ENCODE peak calls at places on chromosomes 5 and 9, in four cellular contexts. One of them, this sample, is unnamed.

GRCh38 chr9:120524852-120525251 is 55.1 kb downstream of the CDK5RAP2 start:
- DNase-seq in SK-N-SH: no peak
- DNase-seq in suprapubic skin: no peak
- DNase-seq in GM06990: no peak
- DNase-seq in this sample: no peak

GRCh38 chr5:157366741-157367684 is 93.0 kb upstream of the NIPAL4 start:
- DNase-seq in SK-N-SH: peak; percentile 53
- DNase-seq in suprapubic skin: no peak
- DNase-seq in GM06990: no peak
- DNase-seq in this sample: peak; percentile 83

GRCh38 chr5:154444559-154445421 is 1.0 kb upstream of the SAP30L start:
- DNase-seq in SK-N-SH: peak; percentile 57
- DNase-seq in suprapubic skin: no peak
- DNase-seq in GM06990: peak; percentile 48
- DNase-seq in this sample: peak; percentile 83

GRCh38 chr9:27626629-27627564 is 53.6 kb upstream of the C9orf72 start:
- DNase-seq in SK-N-SH: no peak
- DNase-seq in suprapubic skin: no peak
- DNase-seq in GM06990: no peak
- DNase-seq in this sample: no peak

GRCh38 chr5:177367981-177368960 is 10.5 kb downstream of the RGS14 start:
- DNase-seq in SK-N-SH: no peak
- DNase-seq in suprapubic skin: no peak
- DNase-seq in GM06990: no peak
- DNase-seq in this sample: no peak

GRCh38 chr5:53779541-53779981 is 219.1 kb downstream of the NDUFS4 start:
- DNase-seq in SK-N-SH: peak; percentile 7
- DNase-seq in suprapubic skin: no peak
- DNase-seq in GM06990: no peak
- DNase-seq in this sample: no peak

GRCh38 chr5:175800656-175801081 is 70.7 kb upstream of the CPLX2 start:
- DNase-seq in SK-N-SH: peak; percentile 85
- DNase-seq in suprapubic skin: no peak
- DNase-seq in GM06990: no peak
- DNase-seq in this sample: no peak

GRCh38 chr9:123392802-123393201 is 36.8 kb downstream of the CRB2 start:
- DNase-seq in SK-N-SH: no peak
- DNase-seq in suprapubic skin: no peak
- DNase-seq in GM06990: no peak
- DNase-seq in this sample: no peak

GRCh38 chr9:128034821-128035764 is 32.0 kb downstream of the NAIF1 start:
- DNase-seq in SK-N-SH: peak; percentile 82
- DNase-seq in suprapubic skin: peak; percentile 81
- DNase-seq in GM06990: peak; percentile 67
- DNase-seq in this sample: no peak

GRCh38 chr5:173423452-173424117 is 95.4 kb upstream of the STC2 start:
- DNase-seq in SK-N-SH: no peak
- DNase-seq in suprapubic skin: no peak
- DNase-seq in GM06990: no peak
- DNase-seq in this sample: no peak

GRCh38 chr5:157049605-157050004 is 9.3 kb downstream of the HAVCR1 start:
- DNase-seq in SK-N-SH: no peak
- DNase-seq in suprapubic skin: no peak
- DNase-seq in GM06990: no peak
- DNase-seq in this sample: no peak

GRCh38 chr9:81614335-81614734 is 75.0 kb downstream of the TLE1 start:
- DNase-seq in SK-N-SH: no peak
- DNase-seq in suprapubic skin: no peak
- DNase-seq in GM06990: no peak
- DNase-seq in this sample: no peak

GRCh38 chr5:140402258-140403074 is 833 bp downstream of the ANKHD1 start:
- DNase-seq in SK-N-SH: peak; percentile 66
- DNase-seq in suprapubic skin: no peak
- DNase-seq in GM06990: peak; percentile 69
- DNase-seq in this sample: peak; percentile 84

GRCh38 chr5:65722575-65723424 is 795 bp downstream of the NLN start:
- DNase-seq in SK-N-SH: peak; percentile 73
- DNase-seq in suprapubic skin: no peak
- DNase-seq in GM06990: peak; percentile 26
- DNase-seq in this sample: no peak

GRCh38 chr5:15008476-15008875 is 136.9 kb upstream of the ANKH start:
- DNase-seq in SK-N-SH: no peak
- DNase-seq in suprapubic skin: peak; percentile 96
- DNase-seq in GM06990: no peak
- DNase-seq in this sample: peak; percentile 93

GRCh38 chr5:134510970-134511795 is 14.3 kb upstream of the JADE2 start:
- DNase-seq in SK-N-SH: no peak
- DNase-seq in suprapubic skin: no peak
- DNase-seq in GM06990: no peak
- DNase-seq in this sample: no peak

GRCh38 chr5:56561-57290 is 35.2 kb upstream of the PLEKHG4B start:
- DNase-seq in SK-N-SH: no peak
- DNase-seq in suprapubic skin: no peak
- DNase-seq in GM06990: no peak
- DNase-seq in this sample: peak; percentile 74

GRCh38 chr5:43609752-43610151 is 6.8 kb downstream of the NNT start:
- DNase-seq in SK-N-SH: no peak
- DNase-seq in suprapubic skin: no peak
- DNase-seq in GM06990: no peak
- DNase-seq in this sample: no peak

GRCh38 chr5:106843812-106844416 is 826.8 kb downstream of the EFNA5 start:
- DNase-seq in SK-N-SH: no peak
- DNase-seq in suprapubic skin: no peak
- DNase-seq in GM06990: no peak
- DNase-seq in this sample: no peak

GRCh38 chr5:73902327-73903051 is 276.5 kb downstream of the ARHGEF28 start:
- DNase-seq in SK-N-SH: peak; percentile 58
- DNase-seq in suprapubic skin: no peak
- DNase-seq in GM06990: peak; percentile 60
- DNase-seq in this sample: no peak

GRCh38 chr5:176153741-176154140 is 84.5 kb upstream of the SIMC1 start:
- DNase-seq in SK-N-SH: peak; percentile 65
- DNase-seq in suprapubic skin: no peak
- DNase-seq in GM06990: no peak
- DNase-seq in this sample: no peak

GRCh38 chr5:32713396-32714381 is 2.6 kb downstream of the NPR3 start:
- DNase-seq in SK-N-SH: peak; percentile 26
- DNase-seq in suprapubic skin: no peak
- DNase-seq in GM06990: peak; percentile 9
- DNase-seq in this sample: peak; percentile 90

GRCh38 chr9:113593682-113594281 is 130.3 kb downstream of the RGS3 start:
- DNase-seq in SK-N-SH: peak; percentile 94
- DNase-seq in suprapubic skin: peak; percentile 96
- DNase-seq in GM06990: peak; percentile 56
- DNase-seq in this sample: peak; percentile 98

GRCh38 chr5:64834037-64834436 is 65.3 kb downstream of the CWC27 start:
- DNase-seq in SK-N-SH: no peak
- DNase-seq in suprapubic skin: no peak
- DNase-seq in GM06990: no peak
- DNase-seq in this sample: no peak

GRCh38 chr5:52802272-52803011 is 14.7 kb downstream of the ITGA1 start:
- DNase-seq in SK-N-SH: no peak
- DNase-seq in suprapubic skin: no peak
- DNase-seq in GM06990: no peak
- DNase-seq in this sample: no peak

GRCh38 chr5:18553269-18553668 is 919.0 kb downstream of the TAF11L14 start:
- DNase-seq in SK-N-SH: no peak
- DNase-seq in suprapubic skin: no peak
- DNase-seq in GM06990: no peak
- DNase-seq in this sample: no peak

GRCh38 chr9:1200847-1201251 is 150.7 kb downstream of the DMRT2 start:
- DNase-seq in SK-N-SH: no peak
- DNase-seq in suprapubic skin: no peak
- DNase-seq in GM06990: no peak
- DNase-seq in this sample: no peak

GRCh38 chr9:20707708-20708107 is 23.6 kb downstream of the FOCAD start:
- DNase-seq in SK-N-SH: no peak
- DNase-seq in suprapubic skin: no peak
- DNase-seq in GM06990: no peak
- DNase-seq in this sample: no peak

GRCh38 chr9:20714442-20715415 is 30.7 kb downstream of the FOCAD start:
- DNase-seq in SK-N-SH: no peak
- DNase-seq in suprapubic skin: no peak
- DNase-seq in GM06990: no peak
- DNase-seq in this sample: no peak

DNA sequence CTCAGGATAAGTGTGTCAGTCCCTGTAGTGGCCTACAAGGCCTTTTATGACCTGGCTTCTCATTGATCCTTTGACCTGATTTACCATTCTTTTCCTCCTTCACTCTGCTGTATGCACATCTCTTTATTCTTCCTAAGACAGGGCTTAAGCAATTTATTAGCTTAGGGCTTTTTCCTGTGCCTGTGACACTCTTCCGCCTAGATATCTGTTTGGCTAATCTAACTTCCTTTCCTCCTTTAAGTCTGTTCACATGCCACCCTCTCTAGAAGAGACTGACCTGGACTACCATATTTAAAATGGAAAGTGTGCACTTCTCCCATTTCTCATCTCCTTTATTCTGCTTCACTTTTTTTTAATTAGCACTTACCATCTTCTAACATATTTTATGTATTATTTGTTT is 29.1 kb downstream of the FOCAD start:
- DNase-seq in SK-N-SH: no peak
- DNase-seq in suprapubic skin: no peak
- DNase-seq in GM06990: no peak
- DNase-seq in this sample: no peak
- TF ChIP-seq CTCF in SK-N-SH: no peak
- TF ChIP-seq CTCF in suprapubic skin: no peak
- TF ChIP-seq CTCF in GM06990: no peak
- TF ChIP-seq CTCF in this sample: no peak

DNA sequence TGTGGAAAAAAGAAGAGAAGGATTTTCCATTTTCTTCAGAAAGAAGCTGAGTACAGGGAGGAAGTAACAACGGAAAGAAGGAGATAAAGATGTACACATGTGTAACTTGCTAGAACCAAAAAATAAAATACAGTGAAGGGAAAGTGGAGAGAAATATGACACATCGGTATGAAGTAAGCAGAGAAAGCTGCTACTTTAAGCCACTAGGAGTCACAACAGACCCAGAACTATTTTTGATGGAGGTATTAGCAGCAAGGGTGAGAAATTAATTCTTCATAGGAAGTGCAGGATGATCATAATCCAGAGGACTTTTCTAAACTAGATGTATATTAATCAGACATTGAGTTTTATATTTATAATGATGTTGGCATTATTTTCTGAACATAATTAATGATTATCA is 88.5 kb downstream of the FAM174A start:
- DNase-seq in SK-N-SH: no peak
- DNase-seq in suprapubic skin: no peak
- DNase-seq in GM06990: no peak
- DNase-seq in this sample: no peak
- TF ChIP-seq CTCF in SK-N-SH: peak; percentile 69
- TF ChIP-seq CTCF in suprapubic skin: peak; percentile 40
- TF ChIP-seq CTCF in GM06990: peak; percentile 61
- TF ChIP-seq CTCF in this sample: peak; percentile 63

GRCh38 chr5:35218981-35219380 is 11.3 kb downstream of the PRLR start:
- DNase-seq in SK-N-SH: no peak
- DNase-seq in suprapubic skin: no peak
- DNase-seq in GM06990: no peak
- DNase-seq in this sample: no peak
- TF ChIP-seq CTCF in SK-N-SH: no peak
- TF ChIP-seq CTCF in suprapubic skin: no peak
- TF ChIP-seq CTCF in GM06990: no peak
- TF ChIP-seq CTCF in this sample: no peak

GRCh38 chr5:144433893-144434292 is 263.2 kb downstream of the KCTD16 start:
- DNase-seq in SK-N-SH: no peak
- DNase-seq in suprapubic skin: no peak
- DNase-seq in GM06990: no peak
- DNase-seq in this sample: no peak
- TF ChIP-seq CTCF in SK-N-SH: no peak
- TF ChIP-seq CTCF in suprapubic skin: no peak
- TF ChIP-seq CTCF in GM06990: no peak
- TF ChIP-seq CTCF in this sample: no peak

GRCh38 chr5:137580030-137580429 is 80.9 kb upstream of the SPOCK1 start:
- DNase-seq in SK-N-SH: no peak
- DNase-seq in suprapubic skin: no peak
- DNase-seq in GM06990: no peak
- DNase-seq in this sample: peak; percentile 46
- TF ChIP-seq CTCF in SK-N-SH: peak; percentile 37
- TF ChIP-seq CTCF in suprapubic skin: no peak
- TF ChIP-seq CTCF in GM06990: peak; percentile 48
- TF ChIP-seq CTCF in this sample: peak; percentile 31

GRCh38 chr5:181222630-181223040 is 446 bp upstream of the TRIM41 start:
- DNase-seq in SK-N-SH: no peak
- DNase-seq in suprapubic skin: no peak
- DNase-seq in GM06990: no peak
- DNase-seq in this sample: no peak
- TF ChIP-seq CTCF in SK-N-SH: no peak
- TF ChIP-seq CTCF in suprapubic skin: no peak
- TF ChIP-seq CTCF in GM06990: no peak
- TF ChIP-seq CTCF in this sample: no peak

DNA sequence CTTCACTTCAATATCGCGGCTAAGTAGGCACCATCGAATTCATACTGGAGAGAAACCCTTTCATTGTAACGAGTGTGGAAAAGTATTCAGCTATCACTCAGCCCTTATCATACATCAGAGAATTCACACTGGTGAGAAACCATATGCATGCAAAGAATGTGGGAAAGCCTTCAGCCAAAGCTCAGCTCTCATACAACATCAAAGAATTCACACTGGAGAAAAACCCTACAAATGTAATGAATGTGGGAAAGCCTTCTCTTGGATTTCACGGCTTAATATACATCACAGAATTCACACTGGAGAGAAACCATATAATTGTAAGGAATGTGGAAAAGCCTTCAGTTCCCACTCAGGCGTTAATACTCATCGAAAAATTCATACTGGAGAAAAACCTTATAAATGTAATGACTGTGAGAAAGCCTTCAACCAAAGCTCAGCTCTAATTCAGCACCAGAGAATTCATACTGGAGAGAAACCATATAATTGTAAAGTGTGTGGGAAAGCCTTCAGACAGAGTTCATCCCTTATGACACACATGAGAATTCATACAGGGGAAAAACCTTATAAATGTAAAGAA is 9.5 kb downstream of the ZNF879 start:
- DNase-seq in SK-N-SH: no peak
- DNase-seq in suprapubic skin: no peak
- DNase-seq in GM06990: no peak
- DNase-seq in this sample: no peak
- TF ChIP-seq CTCF in SK-N-SH: no peak
- TF ChIP-seq CTCF in suprapubic skin: no peak
- TF ChIP-seq CTCF in GM06990: no peak
- TF ChIP-seq CTCF in this sample: no peak

This sample was measured in osteocyte.